ENCODE peak calls at places on chromosomes 5 and 9, in five cellular contexts. B, J, U, I and E are unnamed samples.
A peak's percentile ranks its signal among the peaks of the same experiment; 100 is the strongest.

GRCh38 chr5:74971947-74972460 is 80.4 kb downstream of the GCNT4 start:
- DNase-seq in B (no peak), J (no peak), U (no peak), I (no peak), E (no peak)

GRCh38 chr5:154709368-154710305 is 45.5 kb upstream of the LARP1 start:
- DNase-seq in B (no peak), J (no peak), U (no peak), I (no peak), E (no peak)

GRCh38 chr5:124741711-124742496 is 4.5 kb downstream of the ZNF608 start:
- DNase-seq in B (no peak), J (no peak), U (peak; percentile 91), I (no peak), E (no peak)

GRCh38 chr5:175614223-175614622 is 43.6 kb upstream of the HRH2 start:
- DNase-seq in B (no peak), J (no peak), U (peak; percentile 22), I (no peak), E (no peak)

GRCh38 chr9:92648447-92649406 is 21.2 kb downstream of the IPPK start:
- DNase-seq in B (peak; percentile 9), J (no peak), U (no peak), I (no peak), E (no peak)

GRCh38 chr5:83368317-83368716 is 103.2 kb upstream of the VCAN start:
- DNase-seq in B (no peak), J (peak; percentile 35), U (no peak), I (no peak), E (no peak)

GRCh38 chr5:169356181-169356580 is 55.2 kb upstream of the SLIT3 start:
- DNase-seq in B (no peak), J (no peak), U (no peak), I (no peak), E (no peak)

GRCh38 chr5:39648539-39649200 is 223.9 kb upstream of the DAB2 start:
- DNase-seq in B (no peak), J (peak; percentile 4), U (no peak), I (no peak), E (no peak)

GRCh38 chr9:121718501-121718900 is 67.1 kb downstream of the DAB2IP start:
- DNase-seq in B (no peak), J (no peak), U (no peak), I (no peak), E (no peak)

GRCh38 chr9:108002296-108003056 is 512.9 kb upstream of the KLF4 start:
- DNase-seq in B (no peak), J (peak; percentile 15), U (no peak), I (no peak), E (no peak)

GRCh38 chr5:134091626-134092121 is 22.8 kb upstream of the TCF7 start:
- DNase-seq in B (peak; percentile 58), J (no peak), U (no peak), I (no peak), E (no peak)

GRCh38 chr5:86665984-86666760 is 48.4 kb downstream of the COX7C start:
- DNase-seq in B (no peak), J (peak; percentile 4), U (no peak), I (no peak), E (no peak)

GRCh38 chr9:125435776-125436612 is 174.4 kb downstream of the GAPVD1 start:
- DNase-seq in B (peak; percentile 15), J (no peak), U (no peak), I (no peak), E (no peak)

GRCh38 chr9:97811534-97812246 is 41.3 kb upstream of the FOXE1 start:
- DNase-seq in B (no peak), J (no peak), U (no peak), I (no peak), E (no peak)

DNA sequence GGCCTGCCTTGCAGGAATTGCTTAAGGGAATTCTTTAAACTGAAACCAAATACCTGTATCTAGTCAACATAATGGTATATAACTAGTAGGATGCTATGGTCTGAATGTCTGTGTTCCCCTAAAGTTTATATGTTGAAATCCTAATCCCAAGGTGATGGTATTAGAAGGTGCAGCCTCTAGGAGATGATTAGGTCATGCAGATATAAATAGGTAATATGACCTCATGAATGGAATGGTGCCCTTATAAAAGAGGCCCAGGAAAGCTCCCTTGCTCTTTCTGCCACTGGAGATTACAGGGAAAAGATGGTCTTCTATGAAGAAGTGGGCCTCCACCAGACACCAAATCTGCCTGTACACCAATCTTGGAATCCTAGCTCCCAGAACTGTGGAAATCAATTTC is 7.4 kb upstream of the KIAA1958 start:
- DNase-seq in B (no peak), J (no peak), U (no peak), I (no peak), E (no peak)
- TF ChIP-seq CTCF in B (no peak), J (no peak), U (no peak), I (no peak), E (no peak)

GRCh38 chr9:4030751-4031150 is 269.1 kb downstream of the GLIS3 start:
- DNase-seq in B (no peak), J (no peak), U (no peak), I (no peak), E (no peak)
- TF ChIP-seq CTCF in B (no peak), J (no peak), U (no peak), I (no peak), E (no peak)

GRCh38 chr5:110968246-110969005 is 103.1 kb upstream of the TSLP start:
- DNase-seq in B (no peak), J (no peak), U (no peak), I (no peak), E (no peak)

GRCh38 chr5:110969502-110969901 is 102.0 kb upstream of the TSLP start:
- DNase-seq in B (no peak), J (no peak), U (no peak), I (no peak), E (no peak)

GRCh38 chr5:110977927-110978326 is 93.6 kb upstream of the TSLP start:
- DNase-seq in B (no peak), J (no peak), U (no peak), I (no peak), E (no peak)

GRCh38 chr5:110973510-110973909 is 98.0 kb upstream of the TSLP start:
- DNase-seq in B (no peak), J (no peak), U (peak; percentile 11), I (no peak), E (no peak)
- TF ChIP-seq CTCF in B (no peak), J (no peak), U (no peak), I (no peak), E (no peak)

GRCh38 chr9:130283514-130284248 is 18.1 kb downstream of the HMCN2 start:
- DNase-seq in B (no peak), J (no peak), U (no peak), I (no peak), E (no peak)
- TF ChIP-seq CTCF in B (no peak), J (no peak), U (no peak), I (no peak), E (no peak)